ENCODE peak calls at places on chromosomes 16 and 17, in eight cellular contexts. X is thoracic aorta; H is stimulated activated CD4-positive, alpha-beta T cell treated with anti-CD3 and anti-CD28 coated beads, Interleukin-15, amount 100 ng/mL, for 1 hour; O is KG1; P is NCI-H1092; E is dermis blood vessel endothelial cell; B is midbrain; J is globus pallidus. N is an unnamed sample.

GRCh38 chr16:75026892-75027391 is 28.1 kb downstream of the ZNRF1 start:
- DNase-seq in E (no peak), B (no peak), P (no peak), X (no peak), H (no peak), O (no peak), J (no peak), N (no peak)

GRCh38 chr17:49093131-49093530 is 39.4 kb upstream of the B4GALNT2 start:
- DNase-seq in B (no peak), H (no peak), X (no peak), J (no peak), E (no peak), P (no peak), O (no peak), N (peak; percentile 13)

GRCh38 chr17:80254396-80255241 is 6.0 kb upstream of the RNF213 start:
- DNase-seq in J (no peak), H (peak; percentile 40), B (no peak), E (peak; percentile 88), P (no peak), O (no peak), X (peak; percentile 66), N (peak; percentile 82)

GRCh38 chr16:27257271-27257670 is 11.3 kb downstream of the NSMCE1 start:
- DNase-seq in H (no peak), B (no peak), P (no peak), O (no peak), X (no peak), E (no peak), J (no peak), N (no peak)

GRCh38 chr17:19744922-19745757 is 3.0 kb downstream of the ALDH3A1 start:
- DNase-seq in H (peak; percentile 68), X (peak; percentile 73), B (peak; percentile 83), O (no peak), P (peak; percentile 64), J (peak; percentile 86), E (peak; percentile 91), N (peak; percentile 99)

GRCh38 chr17:4549781-4550533 is 5.2 kb downstream of the MYBBP1A start:
- DNase-seq in J (no peak), X (no peak), O (no peak), E (no peak), H (no peak), B (no peak), P (no peak), N (peak; percentile 61)

GRCh38 chr17:39132192-39132600 is 19.2 kb downstream of the PLXDC1 start:
- DNase-seq in B (no peak), X (no peak), E (peak; percentile 9), O (no peak), P (no peak), H (no peak), J (no peak), N (no peak)

GRCh38 chr16:49800441-49800840 is 55.5 kb downstream of the ZNF423 start:
- DNase-seq in X (no peak), H (no peak), P (no peak), B (no peak), O (no peak), E (no peak), J (no peak), N (no peak)

GRCh38 chr16:47037396-47037745 is 63.9 kb upstream of the DNAJA2 start:
- DNase-seq in H (no peak), E (peak; percentile 30), X (no peak), P (no peak), J (no peak), O (no peak), B (no peak), N (no peak)

GRCh38 chr16:89171216-89172170 is at the start of gene CDH15:
- DNase-seq in H (peak; percentile 89), O (peak; percentile 44), P (peak; percentile 89), B (peak; percentile 78), J (peak; percentile 79), E (peak; percentile 92), X (peak; percentile 48), N (peak; percentile 96)

GRCh38 chr17:37818689-37819088 is 73.8 kb upstream of the HNF1B start:
- DNase-seq in O (no peak), B (no peak), P (no peak), E (no peak), H (no peak), J (no peak), X (no peak), N (peak; percentile 73)

GRCh38 chr17:61764846-61765245 is 98.5 kb downstream of the BRIP1 start:
- DNase-seq in X (no peak), J (no peak), H (no peak), B (no peak), O (no peak), P (no peak), E (no peak), N (no peak)

GRCh38 chr17:50364061-50364458 is 8.9 kb downstream of the MRPL27 start:
- DNase-seq in H (no peak), E (no peak), O (no peak), B (no peak), J (no peak), X (no peak), P (no peak), N (no peak)

GRCh38 chr16:19850131-19850817 is 34.4 kb downstream of the GPRC5B start:
- DNase-seq in B (no peak), O (no peak), X (no peak), E (no peak), J (no peak), P (no peak), H (no peak), N (no peak)

GRCh38 chr16:88826070-88826840 is 14.5 kb upstream of the APRT start:
- DNase-seq in J (no peak), E (no peak), P (no peak), H (no peak), O (no peak), B (no peak), X (no peak), N (peak; percentile 57)

GRCh38 chr16:3977376-3977775 is 96.9 kb upstream of the CREBBP start:
- DNase-seq in P (no peak), O (no peak), X (no peak), H (no peak), E (no peak), B (no peak), J (no peak), N (peak; percentile 78)

GRCh38 chr16:65895906-65896305 is 470.6 kb upstream of the CDH5 start:
- DNase-seq in J (no peak), E (no peak), O (no peak), X (no peak), P (no peak), H (no peak), B (no peak), N (no peak)

GRCh38 chr16:23966577-23966976 is 130.8 kb downstream of the PRKCB start:
- DNase-seq in B (no peak), J (no peak), O (no peak), E (no peak), X (no peak), H (no peak), P (no peak), N (no peak)

GRCh38 chr17:80720624-80721577 is 176.3 kb downstream of the RPTOR start:
- DNase-seq in X (no peak), O (no peak), J (no peak), H (peak; percentile 46), P (no peak), E (peak; percentile 88), B (no peak), N (peak; percentile 52)

GRCh38 chr16:64532117-64532516 is 589.7 kb downstream of the CDH11 start:
- DNase-seq in H (no peak), E (no peak), O (no peak), B (no peak), J (no peak), X (no peak), P (no peak), N (no peak)

GRCh38 chr16:12557808-12558207 is 245.9 kb downstream of the CPPED1 start:
- DNase-seq in X (no peak), B (peak; percentile 20), E (no peak), J (peak; percentile 74), O (no peak), H (no peak), P (no peak), N (no peak)

GRCh38 chr16:87457724-87458423 is 35.0 kb downstream of the ZCCHC14 start:
- DNase-seq in P (no peak), O (no peak), B (no peak), J (no peak), X (no peak), E (peak; percentile 88), H (no peak), N (peak; percentile 11)

GRCh38 chr17:71398706-71399620 is 721.9 kb upstream of the SOX9 start:
- DNase-seq in O (no peak), B (no peak), P (no peak), E (no peak), J (no peak), X (no peak), H (no peak), N (no peak)

GRCh38 chr17:65195716-65196115 is 58.5 kb downstream of the RGS9 start:
- DNase-seq in H (no peak), J (no peak), P (no peak), B (no peak), X (no peak), E (no peak), O (no peak), N (no peak)

GRCh38 chr16:87342504-87342903 is 25.3 kb upstream of the C16orf95 start:
- DNase-seq in B (no peak), E (no peak), O (no peak), H (no peak), X (no peak), P (no peak), J (no peak), N (no peak)

GRCh38 chr16:78704421-78704820 is 605.0 kb downstream of the WWOX start:
- DNase-seq in E (no peak), B (no peak), O (no peak), P (no peak), J (no peak), X (no peak), H (no peak), N (no peak)

GRCh38 chr17:79979201-79979840 is 56.4 kb downstream of the TBC1D16 start:
- DNase-seq in E (no peak), H (no peak), J (no peak), X (no peak), O (no peak), P (no peak), B (no peak), N (peak; percentile 52)

GRCh38 chr17:75031972-75032895 is 14.5 kb downstream of the ATP5PD start:
- DNase-seq in P (peak; percentile 15), B (peak; percentile 82), E (peak; percentile 71), J (peak; percentile 94), O (no peak), H (no peak), X (peak; percentile 71), N (peak; percentile 62)

GRCh38 chr17:46841561-46842379 is 9.6 kb upstream of the WNT9B start:
- DNase-seq in E (peak; percentile 46), B (no peak), X (no peak), H (no peak), P (no peak), J (no peak), O (no peak), N (no peak)

GRCh38 chr16:84104231-84104630 is 12.5 kb downstream of the MBTPS1 start:
- DNase-seq in J (no peak), H (no peak), P (no peak), E (no peak), X (no peak), B (no peak), O (no peak), N (no peak)

GRCh38 chr16:15643453-15644305 is 725 bp upstream of the MARF1 start:
- DNase-seq in E (peak; percentile 76), B (peak; percentile 81), H (no peak), X (no peak), P (peak; percentile 55), O (peak; percentile 62), J (peak; percentile 69), N (no peak)

GRCh38 chr17:8001976-8002645 is at the start of gene GUCY2D:
- DNase-seq in O (no peak), P (no peak), J (peak; percentile 17), H (no peak), E (no peak), B (no peak), X (no peak), N (no peak)

GRCh38 chr16:3095869-3096268 is 3.2 kb downstream of the ZSCAN10 start:
- DNase-seq in H (no peak), B (no peak), E (peak; percentile 55), X (no peak), J (no peak), O (no peak), P (no peak), N (no peak)

GRCh38 chr17:7651097-7651958 is 602 bp downstream of the ATP1B2 start:
- DNase-seq in J (no peak), E (no peak), P (no peak), H (no peak), B (peak; percentile 60), O (no peak), X (no peak), N (peak; percentile 79)

N was measured in upper lobe of left lung.